ENCODE peak calls at places on chromosomes 5 and 9, in eight cellular contexts. One of them, this sample, is unnamed. For H3K27me3, the result is how much of the 10 kb centered on the place peaks cover.

GRCh38 chr5:177389368-177390169 is 5.3 kb downstream of the SLC34A1 start:
- DNase-seq in Panc1: no peak
- DNase-seq in lung: no peak
- DNase-seq in foreskin keratinocyte: peak
- DNase-seq in cardiac muscle cell: peak
- DNase-seq in effector memory CD4-positive, alpha-beta T cell: peak
- DNase-seq in heart left ventricle: no peak
- DNase-seq in stomach: no peak
- DNase-seq in this sample: no peak

GRCh38 chr9:114225534-114226288 is 70.4 kb downstream of the COL27A1 start:
- DNase-seq in Panc1: no peak
- DNase-seq in lung: no peak
- DNase-seq in foreskin keratinocyte: no peak
- DNase-seq in cardiac muscle cell: peak
- DNase-seq in effector memory CD4-positive, alpha-beta T cell: no peak
- DNase-seq in heart left ventricle: no peak
- DNase-seq in stomach: no peak
- DNase-seq in this sample: no peak

GRCh38 chr9:134494905-134495304 is 146.7 kb upstream of the COL5A1 start:
- DNase-seq in Panc1: no peak
- DNase-seq in lung: no peak
- DNase-seq in foreskin keratinocyte: no peak
- DNase-seq in cardiac muscle cell: no peak
- DNase-seq in effector memory CD4-positive, alpha-beta T cell: no peak
- DNase-seq in heart left ventricle: no peak
- DNase-seq in stomach: no peak
- DNase-seq in this sample: no peak

GRCh38 chr5:22901885-22902284 is 48.7 kb upstream of the CDH12 start:
- DNase-seq in Panc1: no peak
- DNase-seq in lung: no peak
- DNase-seq in foreskin keratinocyte: no peak
- DNase-seq in cardiac muscle cell: no peak
- DNase-seq in effector memory CD4-positive, alpha-beta T cell: no peak
- DNase-seq in heart left ventricle: no peak
- DNase-seq in stomach: no peak
- DNase-seq in this sample: no peak

GRCh38 chr9:114034663-114035062 is 43.4 kb downstream of the AMBP start:
- DNase-seq in Panc1: no peak
- DNase-seq in lung: peak
- DNase-seq in foreskin keratinocyte: no peak
- DNase-seq in cardiac muscle cell: no peak
- DNase-seq in effector memory CD4-positive, alpha-beta T cell: no peak
- DNase-seq in heart left ventricle: no peak
- DNase-seq in stomach: no peak
- DNase-seq in this sample: peak

GRCh38 chr9:95852059-95853032 is 23.1 kb upstream of the ERCC6L2 start:
- DNase-seq in Panc1: no peak
- DNase-seq in lung: no peak
- DNase-seq in foreskin keratinocyte: no peak
- DNase-seq in cardiac muscle cell: no peak
- DNase-seq in effector memory CD4-positive, alpha-beta T cell: no peak
- DNase-seq in heart left ventricle: no peak
- DNase-seq in stomach: no peak
- DNase-seq in this sample: no peak

GRCh38 chr5:44868541-44868940 is 59.8 kb downstream of the MRPS30 start:
- DNase-seq in Panc1: no peak
- DNase-seq in lung: no peak
- DNase-seq in foreskin keratinocyte: no peak
- DNase-seq in cardiac muscle cell: no peak
- DNase-seq in effector memory CD4-positive, alpha-beta T cell: no peak
- DNase-seq in heart left ventricle: no peak
- DNase-seq in stomach: no peak
- DNase-seq in this sample: no peak

GRCh38 chr5:145975361-145976066 is 39.1 kb downstream of the SH3RF2 start:
- DNase-seq in Panc1: peak
- DNase-seq in lung: no peak
- DNase-seq in foreskin keratinocyte: peak
- DNase-seq in cardiac muscle cell: peak
- DNase-seq in effector memory CD4-positive, alpha-beta T cell: no peak
- DNase-seq in heart left ventricle: no peak
- DNase-seq in stomach: peak
- DNase-seq in this sample: peak

GRCh38 chr5:86546582-86546981 is 71.2 kb upstream of the COX7C start:
- DNase-seq in Panc1: no peak
- DNase-seq in lung: no peak
- DNase-seq in foreskin keratinocyte: no peak
- DNase-seq in cardiac muscle cell: no peak
- DNase-seq in effector memory CD4-positive, alpha-beta T cell: no peak
- DNase-seq in heart left ventricle: no peak
- DNase-seq in stomach: no peak
- DNase-seq in this sample: no peak

GRCh38 chr5:86546050-86546449 is 71.7 kb upstream of the COX7C start:
- DNase-seq in Panc1: no peak
- DNase-seq in lung: no peak
- DNase-seq in foreskin keratinocyte: no peak
- DNase-seq in cardiac muscle cell: no peak
- DNase-seq in effector memory CD4-positive, alpha-beta T cell: no peak
- DNase-seq in heart left ventricle: no peak
- DNase-seq in stomach: no peak
- DNase-seq in this sample: no peak

DNA sequence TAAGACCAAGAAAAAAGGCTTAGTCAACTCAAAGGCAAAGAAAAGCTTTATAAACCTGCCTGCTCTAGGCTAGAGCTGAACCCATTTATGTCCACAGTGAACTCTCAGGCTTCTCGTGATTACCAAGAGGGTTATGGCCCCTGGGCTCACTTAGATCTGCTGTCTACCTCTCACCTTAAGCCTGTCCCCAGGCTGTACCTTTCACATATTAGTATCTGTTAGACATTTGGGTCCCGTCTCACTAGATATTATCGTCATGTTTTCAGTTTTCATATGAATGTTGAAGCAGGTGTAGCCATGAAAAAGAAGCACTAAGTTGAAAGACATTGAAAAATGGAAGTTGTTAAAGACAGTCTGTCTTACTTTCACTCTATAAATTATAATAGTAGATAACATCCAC is 75.2 kb upstream of the COX7C start:
- DNase-seq in Panc1: no peak
- DNase-seq in lung: no peak
- DNase-seq in foreskin keratinocyte: no peak
- DNase-seq in cardiac muscle cell: no peak
- DNase-seq in effector memory CD4-positive, alpha-beta T cell: no peak
- DNase-seq in heart left ventricle: no peak
- DNase-seq in stomach: no peak
- DNase-seq in this sample: no peak
- H3K27me3 ChIP-seq in Panc1: under half
- H3K27me3 ChIP-seq in lung: under half
- H3K27me3 ChIP-seq in foreskin keratinocyte: under half
- H3K27me3 ChIP-seq in cardiac muscle cell: under half
- H3K27me3 ChIP-seq in effector memory CD4-positive, alpha-beta T cell: under half
- H3K27me3 ChIP-seq in heart left ventricle: under half
- H3K27me3 ChIP-seq in stomach: under half
- H3K27me3 ChIP-seq in this sample: under half

GRCh38 chr5:2205185-2205585 is 322.5 kb upstream of the IRX4 start:
- DNase-seq in Panc1: no peak
- DNase-seq in lung: peak
- DNase-seq in foreskin keratinocyte: no peak
- DNase-seq in cardiac muscle cell: no peak
- DNase-seq in effector memory CD4-positive, alpha-beta T cell: no peak
- DNase-seq in heart left ventricle: no peak
- DNase-seq in stomach: no peak
- DNase-seq in this sample: no peak

GRCh38 chr5:2205596-2205995 is 322.9 kb upstream of the IRX4 start:
- DNase-seq in Panc1: no peak
- DNase-seq in lung: no peak
- DNase-seq in foreskin keratinocyte: no peak
- DNase-seq in cardiac muscle cell: no peak
- DNase-seq in effector memory CD4-positive, alpha-beta T cell: no peak
- DNase-seq in heart left ventricle: no peak
- DNase-seq in stomach: no peak
- DNase-seq in this sample: no peak

GRCh38 chr5:2207109-2207399 is 324.3 kb upstream of the IRX4 start:
- DNase-seq in Panc1: no peak
- DNase-seq in lung: no peak
- DNase-seq in foreskin keratinocyte: no peak
- DNase-seq in cardiac muscle cell: no peak
- DNase-seq in effector memory CD4-positive, alpha-beta T cell: no peak
- DNase-seq in heart left ventricle: no peak
- DNase-seq in stomach: no peak
- DNase-seq in this sample: no peak

GRCh38 chr5:2207416-2207950 is 324.8 kb upstream of the IRX4 start:
- DNase-seq in Panc1: no peak
- DNase-seq in lung: peak
- DNase-seq in foreskin keratinocyte: no peak
- DNase-seq in cardiac muscle cell: no peak
- DNase-seq in effector memory CD4-positive, alpha-beta T cell: no peak
- DNase-seq in heart left ventricle: no peak
- DNase-seq in stomach: no peak
- DNase-seq in this sample: no peak

GRCh38 chr5:2206244-2207108 is 323.8 kb upstream of the IRX4 start:
- DNase-seq in Panc1: no peak
- DNase-seq in lung: peak
- DNase-seq in foreskin keratinocyte: no peak
- DNase-seq in cardiac muscle cell: no peak
- DNase-seq in effector memory CD4-positive, alpha-beta T cell: no peak
- DNase-seq in heart left ventricle: no peak
- DNase-seq in stomach: no peak
- DNase-seq in this sample: no peak
- H3K27me3 ChIP-seq in Panc1: under half
- H3K27me3 ChIP-seq in lung: under half
- H3K27me3 ChIP-seq in foreskin keratinocyte: under half
- H3K27me3 ChIP-seq in cardiac muscle cell: under half
- H3K27me3 ChIP-seq in effector memory CD4-positive, alpha-beta T cell: under half
- H3K27me3 ChIP-seq in heart left ventricle: under half
- H3K27me3 ChIP-seq in stomach: under half
- H3K27me3 ChIP-seq in this sample: under half

GRCh38 chr5:2172471-2172870 is 289.7 kb upstream of the IRX4 start:
- DNase-seq in Panc1: no peak
- DNase-seq in lung: no peak
- DNase-seq in foreskin keratinocyte: no peak
- DNase-seq in cardiac muscle cell: no peak
- DNase-seq in effector memory CD4-positive, alpha-beta T cell: no peak
- DNase-seq in heart left ventricle: no peak
- DNase-seq in stomach: no peak
- DNase-seq in this sample: no peak

GRCh38 chr5:2175842-2176404 is 293.2 kb upstream of the IRX4 start:
- DNase-seq in Panc1: no peak
- DNase-seq in lung: no peak
- DNase-seq in foreskin keratinocyte: no peak
- DNase-seq in cardiac muscle cell: no peak
- DNase-seq in effector memory CD4-positive, alpha-beta T cell: no peak
- DNase-seq in heart left ventricle: no peak
- DNase-seq in stomach: no peak
- DNase-seq in this sample: no peak

GRCh38 chr5:2175041-2175440 is 292.3 kb upstream of the IRX4 start:
- DNase-seq in Panc1: no peak
- DNase-seq in lung: no peak
- DNase-seq in foreskin keratinocyte: no peak
- DNase-seq in cardiac muscle cell: no peak
- DNase-seq in effector memory CD4-positive, alpha-beta T cell: no peak
- DNase-seq in heart left ventricle: no peak
- DNase-seq in stomach: no peak
- DNase-seq in this sample: no peak

GRCh38 chr5:2174572-2174971 is 291.8 kb upstream of the IRX4 start:
- DNase-seq in Panc1: no peak
- DNase-seq in lung: no peak
- DNase-seq in foreskin keratinocyte: no peak
- DNase-seq in cardiac muscle cell: no peak
- DNase-seq in effector memory CD4-positive, alpha-beta T cell: no peak
- DNase-seq in heart left ventricle: no peak
- DNase-seq in stomach: no peak
- DNase-seq in this sample: no peak

DNA sequence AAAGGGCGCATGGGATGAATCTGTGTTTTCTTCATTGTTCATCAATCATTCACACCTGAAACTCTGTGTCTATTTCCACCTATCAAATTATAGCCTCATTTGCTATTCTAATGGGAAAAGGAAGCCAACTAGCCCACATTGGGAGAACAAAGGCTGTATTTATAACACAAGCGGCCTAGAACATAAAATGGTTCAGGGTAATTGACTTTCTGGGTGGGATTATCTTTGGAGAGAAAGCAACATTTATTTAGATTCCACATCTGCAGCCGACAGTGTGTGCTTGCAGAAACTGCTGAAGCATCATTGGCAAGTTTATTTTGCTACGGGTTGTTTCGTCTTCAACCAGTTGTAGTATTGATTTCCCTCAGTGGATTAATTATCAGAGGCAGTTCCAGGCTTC is 290.3 kb upstream of the IRX4 start:
- DNase-seq in Panc1: no peak
- DNase-seq in lung: no peak
- DNase-seq in foreskin keratinocyte: no peak
- DNase-seq in cardiac muscle cell: no peak
- DNase-seq in effector memory CD4-positive, alpha-beta T cell: no peak
- DNase-seq in heart left ventricle: no peak
- DNase-seq in stomach: no peak
- DNase-seq in this sample: no peak
- H3K27me3 ChIP-seq in Panc1: under half
- H3K27me3 ChIP-seq in lung: under half
- H3K27me3 ChIP-seq in foreskin keratinocyte: under half
- H3K27me3 ChIP-seq in cardiac muscle cell: under half
- H3K27me3 ChIP-seq in effector memory CD4-positive, alpha-beta T cell: under half
- H3K27me3 ChIP-seq in heart left ventricle: under half
- H3K27me3 ChIP-seq in stomach: under half
- H3K27me3 ChIP-seq in this sample: under half

GRCh38 chr9:91423785-91424402 is at the start of gene NFIL3:
- DNase-seq in Panc1: no peak
- DNase-seq in lung: peak
- DNase-seq in foreskin keratinocyte: no peak
- DNase-seq in cardiac muscle cell: peak
- DNase-seq in effector memory CD4-positive, alpha-beta T cell: peak
- DNase-seq in heart left ventricle: peak
- DNase-seq in stomach: peak
- DNase-seq in this sample: peak

GRCh38 chr9:91421022-91421765 is 2.4 kb downstream of the NFIL3 start:
- DNase-seq in Panc1: no peak
- DNase-seq in lung: no peak
- DNase-seq in foreskin keratinocyte: no peak
- DNase-seq in cardiac muscle cell: peak
- DNase-seq in effector memory CD4-positive, alpha-beta T cell: no peak
- DNase-seq in heart left ventricle: peak
- DNase-seq in stomach: no peak
- DNase-seq in this sample: peak

GRCh38 chr9:91420471-91421021 is 3.1 kb downstream of the NFIL3 start:
- DNase-seq in Panc1: no peak
- DNase-seq in lung: no peak
- DNase-seq in foreskin keratinocyte: no peak
- DNase-seq in cardiac muscle cell: peak
- DNase-seq in effector memory CD4-positive, alpha-beta T cell: no peak
- DNase-seq in heart left ventricle: no peak
- DNase-seq in stomach: no peak
- DNase-seq in this sample: no peak

GRCh38 chr9:91422832-91423711 is 560 bp downstream of the NFIL3 start:
- DNase-seq in Panc1: no peak
- DNase-seq in lung: peak
- DNase-seq in foreskin keratinocyte: no peak
- DNase-seq in cardiac muscle cell: peak
- DNase-seq in effector memory CD4-positive, alpha-beta T cell: peak
- DNase-seq in heart left ventricle: peak
- DNase-seq in stomach: peak
- DNase-seq in this sample: peak

DNA sequence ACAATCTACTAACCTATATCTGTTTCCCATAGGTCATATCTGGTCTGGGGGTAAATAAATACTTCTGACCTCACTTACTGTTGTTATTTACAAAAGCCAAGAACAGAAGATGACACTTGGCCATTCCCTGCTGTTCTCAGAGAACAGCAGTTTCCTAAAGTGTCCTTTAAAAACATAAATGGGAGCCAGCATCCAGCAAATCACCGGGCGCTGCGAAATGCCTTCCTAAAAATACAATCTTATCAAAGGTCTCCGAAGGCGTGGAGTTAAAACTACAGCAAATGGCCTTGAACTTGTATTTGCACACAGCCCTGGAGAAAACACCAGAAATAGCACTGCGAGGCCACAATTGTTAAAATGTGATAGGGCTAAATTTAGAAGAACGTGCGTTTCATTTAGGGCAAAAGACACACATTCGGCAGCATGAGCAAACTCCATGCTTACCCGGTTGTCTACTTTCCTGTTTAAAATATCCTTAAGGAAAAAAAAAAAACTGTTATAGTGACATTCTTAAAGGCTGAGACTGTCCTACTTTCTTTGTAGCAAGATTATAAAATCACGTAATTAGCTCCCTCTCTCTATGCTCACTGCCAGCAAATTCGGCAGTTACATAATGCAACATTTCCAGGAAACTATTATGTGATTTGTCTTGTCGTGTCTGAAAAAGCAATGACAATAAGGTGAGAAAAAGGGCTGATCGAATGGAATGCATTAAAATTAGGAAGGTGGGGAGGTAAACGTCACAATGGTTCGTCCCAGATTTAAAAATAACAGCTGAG is 1.5 kb downstream of the NFIL3 start:
- DNase-seq in Panc1: no peak
- DNase-seq in lung: no peak
- DNase-seq in foreskin keratinocyte: no peak
- DNase-seq in cardiac muscle cell: peak
- DNase-seq in effector memory CD4-positive, alpha-beta T cell: no peak
- DNase-seq in heart left ventricle: no peak
- DNase-seq in stomach: no peak
- DNase-seq in this sample: peak
- H3K27me3 ChIP-seq in Panc1: under half
- H3K27me3 ChIP-seq in lung: under half
- H3K27me3 ChIP-seq in foreskin keratinocyte: under half
- H3K27me3 ChIP-seq in cardiac muscle cell: under half
- H3K27me3 ChIP-seq in effector memory CD4-positive, alpha-beta T cell: under half
- H3K27me3 ChIP-seq in heart left ventricle: under half
- H3K27me3 ChIP-seq in stomach: under half
- H3K27me3 ChIP-seq in this sample: under half

This sample was measured in body of pancreas.